ENCODE peak calls at places on chromosome 2, in ten cellular contexts. One of them, this sample, is unnamed.

GRCh38 chr2:231970461-231970860 is 8.9 kb downstream of the DIS3L2 start:
- DNase-seq in CD8-positive, alpha-beta memory T cell: no peak
- DNase-seq in NCI-H1417: no peak
- DNase-seq in stimulated activated CD4-positive, alpha-beta T cell treated with anti-CD3 and anti-CD28 coated beads, Interleukin-1b, Interleukin-23, amount 100 ng/mL, for 48 hours: no peak
- DNase-seq in Right ventricle myocardium superior: no peak
- DNase-seq in H7: no peak
- DNase-seq in HAP-1: no peak
- DNase-seq in WTC11: no peak
- DNase-seq in iris pigment epithelial cell: no peak
- DNase-seq in pulmonary artery endothelial cell: no peak
- DNase-seq in this sample: no peak

GRCh38 chr2:70785137-70785911 is 5.1 kb downstream of the FIGLA start:
- DNase-seq in Right ventricle myocardium superior: no peak
- DNase-seq in stimulated activated CD4-positive, alpha-beta T cell treated with anti-CD3 and anti-CD28 coated beads, Interleukin-1b, Interleukin-23, amount 100 ng/mL, for 48 hours: peak; percentile 35
- DNase-seq in WTC11: peak; percentile 55
- DNase-seq in CD8-positive, alpha-beta memory T cell: peak; percentile 25
- DNase-seq in H7: peak; percentile 74
- DNase-seq in HAP-1: peak; percentile 68
- DNase-seq in NCI-H1417: peak; percentile 33
- DNase-seq in iris pigment epithelial cell: peak; percentile 20
- DNase-seq in pulmonary artery endothelial cell: no peak
- DNase-seq in this sample: peak; percentile 61

GRCh38 chr2:190554357-190555006 is 20.0 kb upstream of the NEMP2 start:
- DNase-seq in Right ventricle myocardium superior: no peak
- DNase-seq in HAP-1: no peak
- DNase-seq in pulmonary artery endothelial cell: no peak
- DNase-seq in CD8-positive, alpha-beta memory T cell: no peak
- DNase-seq in H7: no peak
- DNase-seq in stimulated activated CD4-positive, alpha-beta T cell treated with anti-CD3 and anti-CD28 coated beads, Interleukin-1b, Interleukin-23, amount 100 ng/mL, for 48 hours: no peak
- DNase-seq in WTC11: peak; percentile 36
- DNase-seq in NCI-H1417: peak; percentile 24
- DNase-seq in iris pigment epithelial cell: peak; percentile 12
- DNase-seq in this sample: no peak

GRCh38 chr2:111662771-111663470 is 221.1 kb downstream of the ANAPC1 start:
- DNase-seq in NCI-H1417: no peak
- DNase-seq in CD8-positive, alpha-beta memory T cell: no peak
- DNase-seq in stimulated activated CD4-positive, alpha-beta T cell treated with anti-CD3 and anti-CD28 coated beads, Interleukin-1b, Interleukin-23, amount 100 ng/mL, for 48 hours: peak; percentile 63
- DNase-seq in H7: no peak
- DNase-seq in Right ventricle myocardium superior: no peak
- DNase-seq in iris pigment epithelial cell: peak; percentile 64
- DNase-seq in HAP-1: no peak
- DNase-seq in WTC11: no peak
- DNase-seq in pulmonary artery endothelial cell: no peak
- DNase-seq in this sample: no peak

GRCh38 chr2:71563872-71564271 is 110.5 kb downstream of the DYSF start:
- DNase-seq in stimulated activated CD4-positive, alpha-beta T cell treated with anti-CD3 and anti-CD28 coated beads, Interleukin-1b, Interleukin-23, amount 100 ng/mL, for 48 hours: no peak
- DNase-seq in NCI-H1417: no peak
- DNase-seq in pulmonary artery endothelial cell: no peak
- DNase-seq in iris pigment epithelial cell: no peak
- DNase-seq in H7: no peak
- DNase-seq in HAP-1: no peak
- DNase-seq in Right ventricle myocardium superior: peak; percentile 28
- DNase-seq in CD8-positive, alpha-beta memory T cell: no peak
- DNase-seq in WTC11: no peak
- DNase-seq in this sample: no peak

GRCh38 chr2:240921319-240922233 is 15.4 kb downstream of the CROCC2 start:
- DNase-seq in WTC11: peak; percentile 10
- DNase-seq in CD8-positive, alpha-beta memory T cell: no peak
- DNase-seq in iris pigment epithelial cell: peak; percentile 96
- DNase-seq in Right ventricle myocardium superior: peak; percentile 76
- DNase-seq in HAP-1: peak; percentile 6
- DNase-seq in stimulated activated CD4-positive, alpha-beta T cell treated with anti-CD3 and anti-CD28 coated beads, Interleukin-1b, Interleukin-23, amount 100 ng/mL, for 48 hours: no peak
- DNase-seq in pulmonary artery endothelial cell: no peak
- DNase-seq in NCI-H1417: no peak
- DNase-seq in H7: peak; percentile 50
- DNase-seq in this sample: no peak

GRCh38 chr2:124836415-124836814 is 811.3 kb downstream of the CNTNAP5 start:
- DNase-seq in H7: no peak
- DNase-seq in stimulated activated CD4-positive, alpha-beta T cell treated with anti-CD3 and anti-CD28 coated beads, Interleukin-1b, Interleukin-23, amount 100 ng/mL, for 48 hours: no peak
- DNase-seq in pulmonary artery endothelial cell: no peak
- DNase-seq in WTC11: no peak
- DNase-seq in HAP-1: no peak
- DNase-seq in iris pigment epithelial cell: no peak
- DNase-seq in CD8-positive, alpha-beta memory T cell: no peak
- DNase-seq in NCI-H1417: no peak
- DNase-seq in Right ventricle myocardium superior: no peak
- DNase-seq in this sample: no peak

GRCh38 chr2:158112971-158113370 is 11.3 kb downstream of the UPP2 start:
- DNase-seq in CD8-positive, alpha-beta memory T cell: no peak
- DNase-seq in NCI-H1417: no peak
- DNase-seq in WTC11: no peak
- DNase-seq in pulmonary artery endothelial cell: no peak
- DNase-seq in iris pigment epithelial cell: no peak
- DNase-seq in Right ventricle myocardium superior: no peak
- DNase-seq in stimulated activated CD4-positive, alpha-beta T cell treated with anti-CD3 and anti-CD28 coated beads, Interleukin-1b, Interleukin-23, amount 100 ng/mL, for 48 hours: no peak
- DNase-seq in H7: no peak
- DNase-seq in HAP-1: no peak
- DNase-seq in this sample: no peak